ENCODE peak calls at places on chromosomes 12 and 14, in six cellular contexts. A, H, G, V, C and U are unnamed samples.

GRCh38 chr14:104320611-104321086 is 182.3 kb downstream of the KIF26A start:
- DNase-seq in A (no peak), H (peak), G (no peak), V (peak), C (no peak), U (no peak)

GRCh38 chr14:103819503-103820307 is 27.7 kb downstream of the PPP1R13B start:
- DNase-seq in A (no peak), H (peak), G (no peak), V (peak), C (no peak), U (peak)

GRCh38 chr14:55699131-55700057 is 119.4 kb downstream of the KTN1 start:
- DNase-seq in A (no peak), H (no peak), G (no peak), V (no peak), C (no peak), U (no peak)

GRCh38 chr14:103491691-103492090 is 30.9 kb downstream of the CKB start:
- DNase-seq in A (no peak), H (no peak), G (no peak), V (no peak), C (no peak), U (no peak)

GRCh38 chr12:88855301-88855700 is 275.0 kb upstream of the KITLG start:
- DNase-seq in A (no peak), H (no peak), G (no peak), V (no peak), C (no peak), U (no peak)

GRCh38 chr12:50542448-50542847 is 37.7 kb downstream of the DIP2B start:
- DNase-seq in A (no peak), H (no peak), G (no peak), V (no peak), C (no peak), U (no peak)

GRCh38 chr12:170361-171225 is 43.4 kb downstream of the SLC6A12 start:
- DNase-seq in A (no peak), H (no peak), G (no peak), V (no peak), C (no peak), U (no peak)

GRCh38 chr14:101230161-101230850 is 326.8 kb upstream of the RTL1 start:
- DNase-seq in A (peak), H (no peak), G (no peak), V (no peak), C (no peak), U (no peak)

GRCh38 chr12:71685312-71685906 is 473 bp upstream of the TMEM19 start:
- DNase-seq in A (no peak), H (no peak), G (no peak), V (no peak), C (no peak), U (no peak)

GRCh38 chr14:74671789-74672188 is 41.1 kb downstream of the AREL1 start:
- DNase-seq in A (no peak), H (no peak), G (no peak), V (no peak), C (no peak), U (peak)

GRCh38 chr12:114636723-114637480 is 47.1 kb downstream of the TBX3 start:
- DNase-seq in A (no peak), H (no peak), G (no peak), V (no peak), C (no peak), U (no peak)

GRCh38 chr12:105861232-105861631 is 277.5 kb downstream of the NUAK1 start:
- DNase-seq in A (no peak), H (no peak), G (no peak), V (no peak), C (no peak), U (no peak)

GRCh38 chr12:112979281-112979680 is 962 bp downstream of the OAS2 start:
- DNase-seq in A (no peak), H (peak), G (peak), V (no peak), C (peak), U (no peak)

GRCh38 chr12:32877670-32878459 is 18.7 kb downstream of the PKP2 start:
- DNase-seq in A (no peak), H (peak), G (no peak), V (no peak), C (peak), U (no peak)

GRCh38 chr14:69547701-69548348 is 26.8 kb downstream of the CCDC177 start:
- DNase-seq in A (no peak), H (no peak), G (no peak), V (no peak), C (no peak), U (no peak)

GRCh38 chr14:74988131-74988530 is 14.6 kb upstream of the EIF2B2 start:
- DNase-seq in A (peak), H (no peak), G (no peak), V (no peak), C (no peak), U (no peak)

GRCh38 chr12:124404162-124404561 is 109.3 kb downstream of the RFLNA start:
- DNase-seq in A (no peak), H (no peak), G (no peak), V (peak), C (peak), U (no peak)

GRCh38 chr14:77011226-77011762 is 17.2 kb downstream of the IRF2BPL start:
- DNase-seq in A (no peak), H (peak), G (no peak), V (no peak), C (no peak), U (no peak)

GRCh38 chr12:90010089-90010488 is 301.5 kb upstream of the ATP2B1 start:
- DNase-seq in A (no peak), H (no peak), G (no peak), V (no peak), C (no peak), U (no peak)

GRCh38 chr12:81726634-81727033 is 32.5 kb downstream of the PPFIA2 start:
- DNase-seq in A (no peak), H (no peak), G (no peak), V (no peak), C (no peak), U (no peak)
- TF ChIP-seq CTCF in A (no peak), H (no peak), G (no peak), V (no peak), C (no peak), U (no peak)

GRCh38 chr14:34059925-34060746 is 109.3 kb upstream of the EGLN3 start:
- DNase-seq in A (peak), H (peak), G (no peak), V (peak), C (peak), U (no peak)
- H3K4me3 ChIP-seq in A (peak), H (peak), G (no peak), V (peak), C (peak), U (no peak)

DNA sequence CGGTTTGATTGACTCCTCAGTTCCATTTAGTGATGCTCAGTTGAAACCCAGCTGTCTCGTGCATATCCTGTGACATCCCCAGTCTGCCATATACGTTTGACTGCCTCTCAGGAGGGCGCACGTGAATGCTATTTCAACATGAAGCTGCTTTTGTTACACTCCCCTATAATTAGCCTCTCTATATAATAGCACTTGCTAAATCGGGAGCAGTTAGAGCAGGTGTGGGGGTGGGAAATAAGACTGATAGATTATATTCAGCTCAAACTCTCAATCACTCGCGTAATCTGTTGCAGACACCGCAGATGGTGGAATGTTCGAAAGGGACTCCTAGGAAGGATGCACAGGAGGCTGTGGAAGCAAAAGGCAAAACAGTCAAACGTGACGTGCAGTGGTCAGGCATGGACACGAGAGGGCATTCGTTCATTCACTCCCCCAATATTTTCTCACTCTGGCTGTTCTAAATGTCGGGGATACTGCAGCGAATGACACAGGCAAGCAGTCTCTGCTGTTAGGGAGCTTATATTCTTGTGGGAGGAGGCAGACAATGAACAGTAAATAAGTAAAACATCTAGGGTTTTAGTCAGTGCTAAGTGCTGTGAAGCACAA is 29.8 kb downstream of the KCNA1 start:
- DNase-seq in A (no peak), H (no peak), G (no peak), V (no peak), C (no peak), U (no peak)
- TF ChIP-seq CTCF in A (no peak), H (no peak), G (no peak), V (no peak), C (no peak), U (peak)

DNA sequence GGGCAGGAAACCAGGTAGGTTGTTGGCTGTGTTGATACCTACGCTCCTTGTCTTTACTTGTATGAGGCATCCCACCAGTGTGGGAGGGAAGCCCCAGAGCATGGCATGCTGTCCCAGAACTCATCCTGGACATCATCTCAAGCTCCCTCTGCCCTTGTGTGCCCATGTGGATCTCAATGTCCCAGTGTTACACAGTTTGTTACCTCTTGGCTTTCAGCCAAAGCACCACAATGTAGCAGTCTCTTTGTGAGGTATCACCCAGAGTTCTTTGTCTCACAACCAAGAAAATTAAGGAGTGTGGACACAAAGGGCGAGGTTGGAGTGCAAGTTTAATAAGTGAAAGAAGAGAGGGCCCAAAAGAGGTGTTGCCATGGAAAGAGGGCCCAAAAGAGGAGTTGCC is 43.1 kb upstream of the CDKN3 start:
- DNase-seq in A (no peak), H (no peak), G (no peak), V (no peak), C (no peak), U (no peak)
- H3K4me3 ChIP-seq in A (no peak), H (no peak), G (no peak), V (no peak), C (no peak), U (no peak)

GRCh38 chr14:93186461-93186860 is 1.3 kb downstream of the LYSET start:
- DNase-seq in A (no peak), H (no peak), G (no peak), V (no peak), C (no peak), U (no peak)

GRCh38 chr14:93183596-93184317 is 940 bp downstream of the MOAP1 start:
- DNase-seq in A (no peak), H (no peak), G (peak), V (no peak), C (no peak), U (no peak)

GRCh38 chr14:93186961-93187360 is 1.8 kb downstream of the LYSET start:
- DNase-seq in A (no peak), H (no peak), G (no peak), V (no peak), C (no peak), U (no peak)

GRCh38 chr14:93184391-93185332 is at the start of the genes LYSET and MOAP1:
- DNase-seq in A (peak), H (peak), G (peak), V (peak), C (peak), U (peak)

GRCh38 chr14:93185333-93185688 is 194 bp downstream of the LYSET start:
- DNase-seq in A (no peak), H (no peak), G (no peak), V (no peak), C (no peak), U (no peak)
- TF ChIP-seq CTCF in A (no peak), H (no peak), G (no peak), V (no peak), C (no peak), U (no peak)

GRCh38 chr14:22768947-22769346 is 2.5 kb downstream of the OXA1L start:
- DNase-seq in A (no peak), H (no peak), G (no peak), V (no peak), C (no peak), U (no peak)

GRCh38 chr14:22767323-22767589 is 768 bp downstream of the OXA1L start:
- DNase-seq in A (no peak), H (no peak), G (peak), V (no peak), C (no peak), U (no peak)

GRCh38 chr14:22764382-22764781 is 2.1 kb upstream of the OXA1L start:
- DNase-seq in A (no peak), H (no peak), G (no peak), V (no peak), C (no peak), U (no peak)

GRCh38 chr14:22769369-22769768 is 2.9 kb downstream of the OXA1L start:
- DNase-seq in A (no peak), H (no peak), G (no peak), V (no peak), C (no peak), U (no peak)

DNA sequence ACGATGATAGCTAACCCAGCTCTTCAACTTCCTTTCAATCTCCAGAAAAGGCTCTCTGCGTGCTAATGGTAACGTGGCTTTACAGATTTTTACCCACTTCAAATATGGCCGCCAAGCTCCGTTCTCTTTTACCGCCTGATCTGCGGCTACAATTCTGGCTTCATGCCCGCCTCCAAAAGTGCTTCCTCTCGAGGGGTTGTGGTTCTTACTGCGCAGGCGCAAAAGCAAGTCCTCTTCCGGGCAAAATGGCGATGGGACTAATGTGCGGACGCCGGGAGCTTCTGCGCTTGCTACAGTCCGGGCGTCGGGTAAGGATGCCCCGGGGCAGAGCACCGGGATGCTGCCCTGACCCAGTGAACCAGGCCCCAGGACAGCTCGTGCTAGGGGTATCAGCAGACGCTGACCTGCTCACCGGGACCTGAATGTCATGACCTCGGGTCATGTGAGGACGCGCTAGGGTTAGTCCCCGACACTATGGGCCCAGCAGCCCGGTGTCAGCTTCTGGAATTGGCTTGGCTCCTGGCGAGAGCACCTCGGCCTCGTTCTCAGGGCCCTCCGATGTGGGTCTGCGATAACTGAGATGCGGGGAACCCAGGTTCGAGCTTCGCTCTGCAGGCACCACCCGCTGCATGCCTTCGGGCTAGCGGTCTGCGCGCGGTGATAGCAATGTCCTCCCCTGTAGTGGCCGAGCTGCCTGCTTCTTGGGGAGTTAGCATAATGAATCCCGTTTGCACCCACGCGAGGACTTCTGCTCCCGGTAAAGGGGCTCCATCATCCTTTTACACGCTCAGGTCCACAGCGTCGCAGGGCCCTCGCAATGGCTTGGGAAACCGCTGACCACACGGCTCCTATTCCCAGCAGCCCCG is at the start of gene OXA1L:
- DNase-seq in A (peak), H (peak), G (peak), V (peak), C (peak), U (peak)
- H3K4me3 ChIP-seq in A (peak), H (peak), G (peak), V (peak), C (peak), U (peak)